ENCODE peak calls at places on chromosomes 12 and 14, in seven cellular contexts. U, W, S, J, Y, R and N are unnamed samples.

GRCh38 chr12:99600388-99600787 is 47.2 kb upstream of the GARIN6 start:
- DNase-seq in U (no peak), W (no peak), S (no peak), J (no peak), Y (no peak), R (no peak), N (no peak)

GRCh38 chr12:43308776-43309175 is 243.2 kb downstream of the ADAMTS20 start:
- DNase-seq in U (no peak), W (no peak), S (peak; percentile 13), J (no peak), Y (no peak), R (no peak), N (no peak)

GRCh38 chr14:41034969-41035368 is 571.7 kb upstream of the LRFN5 start:
- DNase-seq in U (no peak), W (no peak), S (no peak), J (no peak), Y (no peak), R (no peak), N (no peak)

GRCh38 chr12:4268549-4269181 is 4.9 kb upstream of the CCND2 start:
- DNase-seq in U (peak; percentile 51), W (no peak), S (peak; percentile 12), J (no peak), Y (no peak), R (no peak), N (no peak)

GRCh38 chr14:106845286-106846087 is 1319.1 kb downstream of the TMEM121 start:
- DNase-seq in U (peak; percentile 57), W (no peak), S (peak; percentile 68), J (no peak), Y (peak; percentile 94), R (no peak), N (peak; percentile 85)

GRCh38 chr12:47757840-47758583 is 668 bp downstream of the RAPGEF3 start:
- DNase-seq in U (no peak), W (no peak), S (no peak), J (no peak), Y (peak; percentile 39), R (no peak), N (no peak)

GRCh38 chr12:103841690-103842584 is 903 bp upstream of the NT5DC3 start:
- DNase-seq in U (peak; percentile 37), W (no peak), S (peak; percentile 46), J (peak; percentile 30), Y (peak; percentile 65), R (peak; percentile 70), N (peak; percentile 91)

GRCh38 chr12:108618079-108618952 is 15.4 kb downstream of the SELPLG start:
- DNase-seq in U (peak; percentile 82), W (peak; percentile 57), S (peak; percentile 89), J (peak; percentile 89), Y (peak; percentile 88), R (peak; percentile 84), N (peak; percentile 84)

GRCh38 chr14:79670811-79671210 is 540.5 kb downstream of the DIO2 start:
- DNase-seq in U (no peak), W (no peak), S (no peak), J (no peak), Y (no peak), R (no peak), N (no peak)

GRCh38 chr12:111164833-111165232 is 204.1 kb downstream of the PHETA1 start:
- DNase-seq in U (no peak), W (no peak), S (no peak), J (no peak), Y (no peak), R (no peak), N (no peak)

GRCh38 chr14:100830681-100831080 is 4.8 kb downstream of the MEG3 start:
- DNase-seq in U (no peak), W (no peak), S (no peak), J (no peak), Y (no peak), R (no peak), N (no peak)

GRCh38 chr12:60487284-60487683 is 891.5 kb downstream of the SLC16A7 start:
- DNase-seq in U (no peak), W (no peak), S (no peak), J (no peak), Y (no peak), R (no peak), N (no peak)

GRCh38 chr14:20501346-20501745 is 4.0 kb upstream of the RNASE10 start:
- DNase-seq in U (no peak), W (peak; percentile 47), S (peak; percentile 81), J (no peak), Y (no peak), R (no peak), N (no peak)

GRCh38 chr14:78450945-78451344 is 280.8 kb downstream of the NRXN3 start:
- DNase-seq in U (no peak), W (no peak), S (no peak), J (no peak), Y (no peak), R (no peak), N (no peak)

GRCh38 chr12:112782921-112783320 is 8.6 kb upstream of the RPH3A start:
- DNase-seq in U (no peak), W (no peak), S (no peak), J (no peak), Y (no peak), R (no peak), N (no peak)

GRCh38 chr12:27772328-27773049 is 7.5 kb upstream of the KLHL42 start:
- DNase-seq in U (no peak), W (no peak), S (peak; percentile 9), J (no peak), Y (no peak), R (no peak), N (peak; percentile 70)

GRCh38 chr14:22994762-22995275 is 12.5 kb upstream of the AJUBA start:
- DNase-seq in U (no peak), W (no peak), S (peak; percentile 67), J (no peak), Y (no peak), R (peak; percentile 48), N (no peak)

GRCh38 chr14:94689218-94689984 is 77.2 kb downstream of the SERPINA3 start:
- DNase-seq in U (peak; percentile 58), W (peak; percentile 4), S (peak; percentile 55), J (peak; percentile 82), Y (peak; percentile 59), R (peak; percentile 80), N (peak; percentile 37)

GRCh38 chr12:84924956-84925355 is 12.4 kb upstream of the SLC6A15 start:
- DNase-seq in U (no peak), W (peak; percentile 69), S (peak; percentile 82), J (no peak), Y (no peak), R (peak; percentile 26), N (no peak)

GRCh38 chr14:77926942-77927341 is 127.0 kb downstream of the ADCK1 start:
- DNase-seq in U (no peak), W (no peak), S (no peak), J (no peak), Y (no peak), R (no peak), N (no peak)

GRCh38 chr12:68259318-68259940 is 6.0 kb upstream of the IL22 start:
- DNase-seq in U (no peak), W (peak; percentile 70), S (peak; percentile 96), J (no peak), Y (no peak), R (peak; percentile 41), N (no peak)

GRCh38 chr14:69708586-69709169 is 58.3 kb upstream of the SRSF5 start:
- DNase-seq in U (no peak), W (no peak), S (no peak), J (no peak), Y (peak; percentile 38), R (no peak), N (no peak)

GRCh38 chr12:75305412-75306332 is 24.5 kb downstream of the CAPS2 start:
- DNase-seq in U (no peak), W (no peak), S (no peak), J (no peak), Y (no peak), R (no peak), N (no peak)

GRCh38 chr14:76780875-76781647 is 19.8 kb downstream of the VASH1 start:
- DNase-seq in U (no peak), W (no peak), S (no peak), J (peak; percentile 79), Y (no peak), R (no peak), N (no peak)

GRCh38 chr12:121806556-121807308 is 2.9 kb downstream of the SETD1B start:
- DNase-seq in U (no peak), W (no peak), S (peak; percentile 36), J (no peak), Y (peak; percentile 55), R (peak; percentile 38), N (no peak)

GRCh38 chr12:46788247-46788887 is 37.4 kb downstream of the SLC38A4 start:
- DNase-seq in U (no peak), W (no peak), S (peak; percentile 75), J (no peak), Y (no peak), R (no peak), N (no peak)

GRCh38 chr12:79691299-79692248 is 810 bp upstream of the PAWR start:
- DNase-seq in U (no peak), W (peak; percentile 70), S (peak; percentile 93), J (no peak), Y (peak; percentile 65), R (peak; percentile 73), N (peak; percentile 61)

GRCh38 chr14:74245292-74245691 is 6.0 kb downstream of the VSX2 start:
- DNase-seq in U (no peak), W (no peak), S (no peak), J (no peak), Y (no peak), R (no peak), N (no peak)